ENCODE peak calls at places on chromosomes 11 and 22, in five cellular contexts. L is breast epithelium; D is tibial artery; F is iPS DF 19.7; T is stimulated activated CD4-positive, alpha-beta T cell treated with anti-CD3 and anti-CD28 coated beads, TNF-alpha, amount 100 ng/mL, for 1 hour. A is an unnamed sample.

GRCh38 chr22:19986410-19987341 is 29.9 kb downstream of the ARVCF start:
- DNase-seq in L (peak; percentile 66), D (peak; percentile 91), F (no peak), T (peak; percentile 24), A (peak; percentile 21)

GRCh38 chr11:46332568-46333128 is 14.6 kb upstream of the DGKZ start:
- DNase-seq in L (no peak), D (no peak), F (no peak), T (no peak), A (no peak)

GRCh38 chr11:111531687-111532364 is 8.7 kb upstream of the LAYN start:
- DNase-seq in L (no peak), D (no peak), F (no peak), T (no peak), A (peak; percentile 71)

GRCh38 chr11:45165806-45166603 is 19.6 kb downstream of the PRDM11 start:
- DNase-seq in L (no peak), D (peak; percentile 37), F (no peak), T (no peak), A (no peak)

GRCh38 chr11:119935341-119935925 is 202.5 kb downstream of the TRIM29 start:
- DNase-seq in L (no peak), D (no peak), F (no peak), T (no peak), A (no peak)

GRCh38 chr22:46964773-46965550 is 202.5 kb downstream of the TBC1D22A start:
- DNase-seq in L (no peak), D (no peak), F (no peak), T (no peak), A (no peak)

GRCh38 chr11:92409347-92409746 is 184.7 kb downstream of the FAT3 start:
- DNase-seq in L (no peak), D (no peak), F (no peak), T (no peak), A (no peak)

GRCh38 chr11:120139316-120140069 is 1.6 kb upstream of the TRIM29 start:
- DNase-seq in L (no peak), D (peak; percentile 54), F (no peak), T (no peak), A (no peak)

GRCh38 chr11:12756101-12756500 is 81.9 kb downstream of the TEAD1 start:
- DNase-seq in L (no peak), D (no peak), F (no peak), T (no peak), A (no peak)

GRCh38 chr11:3195251-3196160 is 23.1 kb downstream of the MRGPRG start:
- DNase-seq in L (no peak), D (peak; percentile 63), F (no peak), T (no peak), A (no peak)

GRCh38 chr22:38718414-38718813 is 12.7 kb downstream of the GTPBP1 start:
- DNase-seq in L (peak; percentile 73), D (peak; percentile 85), F (no peak), T (no peak), A (no peak)

GRCh38 chr22:44890416-44891292 is 119.2 kb downstream of the PHF21B start:
- DNase-seq in L (no peak), D (peak; percentile 48), F (no peak), T (no peak), A (no peak)

GRCh38 chr11:94767701-94768601 is at the start of gene AMOTL1:
- DNase-seq in L (peak; percentile 80), D (peak; percentile 96), F (peak; percentile 77), T (no peak), A (peak; percentile 33)

GRCh38 chr22:44936201-44936600 is 73.6 kb downstream of the PHF21B start:
- DNase-seq in L (no peak), D (no peak), F (no peak), T (no peak), A (no peak)

GRCh38 chr11:119644502-119644901 is 84.5 kb downstream of the NECTIN1 start:
- DNase-seq in L (no peak), D (no peak), F (no peak), T (no peak), A (no peak)

GRCh38 chr22:35380537-35381423 is at the start of gene HMOX1:
- DNase-seq in L (peak; percentile 82), D (peak; percentile 98), F (no peak), T (no peak), A (peak; percentile 76)

GRCh38 chr11:117822031-117822521 is 2.5 kb downstream of the FXYD2 start:
- DNase-seq in L (no peak), D (no peak), F (no peak), T (no peak), A (no peak)

GRCh38 chr22:19070397-19071169 is 51.6 kb downstream of the DGCR2 start:
- DNase-seq in L (no peak), D (peak; percentile 39), F (no peak), T (no peak), A (no peak)

GRCh38 chr11:69615545-69616278 is 25.2 kb upstream of the CCND1 start:
- DNase-seq in L (no peak), D (no peak), F (no peak), T (no peak), A (no peak)

GRCh38 chr11:34542085-34542484 is 28.5 kb upstream of the ELF5 start:
- DNase-seq in L (no peak), D (no peak), F (no peak), T (no peak), A (no peak)

GRCh38 chr11:123587044-123587443 is 67.4 kb downstream of the SCN3B start:
- DNase-seq in L (no peak), D (no peak), F (no peak), T (no peak), A (no peak)

GRCh38 chr11:46183819-46184218 is 62.6 kb upstream of the PHF21A start:
- DNase-seq in L (no peak), D (no peak), F (no peak), T (no peak), A (peak; percentile 15)

GRCh38 chr11:14075118-14075601 is 112.6 kb downstream of the SPON1 start:
- DNase-seq in L (no peak), D (no peak), F (no peak), T (peak; percentile 40), A (no peak)

GRCh38 chr11:70780246-70780535 is 381.9 kb downstream of the CTTN start:
- DNase-seq in L (no peak), D (no peak), F (no peak), T (no peak), A (no peak)

GRCh38 chr22:22988150-22988549 is 82.2 kb upstream of the GNAZ start:
- DNase-seq in L (no peak), D (no peak), F (no peak), T (no peak), A (no peak)

GRCh38 chr11:106249857-106250256 is 172.4 kb downstream of the AASDHPPT start:
- DNase-seq in L (no peak), D (no peak), F (no peak), T (no peak), A (no peak)

GRCh38 chr11:117901601-117902000 is 25.1 kb upstream of the FXYD6 start:
- DNase-seq in L (no peak), D (peak; percentile 48), F (no peak), T (no peak), A (no peak)

GRCh38 chr11:71971676-71972075 is 27.0 kb upstream of the IL18BP start:
- DNase-seq in L (no peak), D (no peak), F (no peak), T (no peak), A (no peak)

GRCh38 chr22:39341179-39341578 is 8.6 kb upstream of the SYNGR1 start:
- DNase-seq in L (no peak), D (no peak), F (no peak), T (no peak), A (no peak)

GRCh38 chr11:57546869-57547518 is 9.6 kb downstream of the SMTNL1 start:
- DNase-seq in L (no peak), D (no peak), F (no peak), T (no peak), A (no peak)

GRCh38 chr11:115580416-115580815 is 76.2 kb upstream of the CADM1 start:
- DNase-seq in L (no peak), D (no peak), F (no peak), T (no peak), A (no peak)

GRCh38 chr22:30423296-30423958 is 2.1 kb upstream of the MTFP1 start:
- DNase-seq in L (peak; percentile 58), D (peak; percentile 83), F (no peak), T (no peak), A (no peak)

GRCh38 chr11:74138021-74138420 is 32.8 kb downstream of the C2CD3 start:
- DNase-seq in L (no peak), D (no peak), F (no peak), T (no peak), A (peak; percentile 50)

GRCh38 chr11:103266167-103266831 is 157.1 kb downstream of the DYNC2H1 start:
- DNase-seq in L (no peak), D (no peak), F (no peak), T (no peak), A (no peak)

GRCh38 chr22:36741204-36741793 is 34.6 kb downstream of the IFT27 start:
- DNase-seq in L (no peak), D (peak; percentile 11), F (peak; percentile 42), T (no peak), A (no peak)

GRCh38 chr11:122717264-122717867 is 61.8 kb downstream of the UBASH3B start:
- DNase-seq in L (no peak), D (no peak), F (no peak), T (no peak), A (no peak)

GRCh38 chr11:46930089-46930488 is 6.5 kb upstream of the CSTPP1 start:
- DNase-seq in L (no peak), D (no peak), F (no peak), T (no peak), A (no peak)

GRCh38 chr22:31947296-31947695 is 3.0 kb downstream of the YWHAH start:
- DNase-seq in L (no peak), D (no peak), F (no peak), T (no peak), A (no peak)

GRCh38 chr11:71962428-71963038 is 33.7 kb downstream of the RNF121 start:
- DNase-seq in L (no peak), D (no peak), F (no peak), T (no peak), A (peak; percentile 13)

A was measured in AG04450.